ENCODE peak calls at places on chromosomes 5 and 9, in ten cellular contexts. I, F, V, J, T, G, E, P, D and M are unnamed samples.
A peak's percentile ranks its signal among the peaks of the same experiment; 100 is the strongest.

GRCh38 chr5:137938358-137939138 is 49.3 kb downstream of the PKD2L2 start:
- DNase-seq in T (no peak), G (no peak), V (no peak), I (peak; percentile 21), D (no peak), P (no peak), E (no peak), F (no peak), J (no peak), M (no peak)

GRCh38 chr9:109755040-109755439 is 25.0 kb upstream of the PALM2AKAP2 start:
- DNase-seq in D (no peak), F (no peak), J (no peak), E (peak; percentile 52), I (no peak), T (no peak), P (no peak), G (no peak), V (no peak), M (no peak)

GRCh38 chr9:117394655-117395054 is 20.2 kb downstream of the ASTN2 start:
- DNase-seq in I (no peak), V (no peak), P (no peak), F (no peak), T (no peak), J (peak; percentile 61), G (no peak), E (no peak), D (no peak), M (no peak)

GRCh38 chr5:151825445-151825844 is 53.7 kb downstream of the G3BP1 start:
- DNase-seq in G (no peak), J (peak; percentile 84), T (peak; percentile 54), F (peak; percentile 55), I (peak; percentile 61), P (peak; percentile 35), D (peak; percentile 49), E (peak; percentile 82), V (no peak), M (peak; percentile 47)

GRCh38 chr9:96875460-96876142 is 21.3 kb upstream of the ZNF782 start:
- DNase-seq in F (peak; percentile 88), G (peak; percentile 36), P (peak; percentile 89), J (peak; percentile 98), T (peak; percentile 97), I (peak; percentile 91), V (peak; percentile 63), D (peak; percentile 71), E (peak; percentile 18), M (peak; percentile 86)

GRCh38 chr5:36875051-36875788 is 1.3 kb upstream of the NIPBL start:
- DNase-seq in G (peak; percentile 52), T (peak; percentile 44), I (peak; percentile 58), V (no peak), F (peak; percentile 84), D (no peak), E (peak; percentile 43), J (peak; percentile 72), P (peak; percentile 31), M (peak; percentile 27)

GRCh38 chr9:131804826-131805225 is 65.0 kb upstream of the RAPGEF1 start:
- DNase-seq in I (no peak), J (no peak), F (no peak), G (no peak), T (no peak), P (no peak), V (no peak), E (no peak), D (no peak), M (no peak)

GRCh38 chr9:136181784-136182421 is 23.0 kb downstream of the LHX3 start:
- DNase-seq in F (no peak), T (no peak), J (no peak), D (no peak), P (no peak), E (no peak), I (no peak), G (no peak), V (no peak), M (no peak)

GRCh38 chr5:123690821-123691220 is 178.8 kb downstream of the CSNK1G3 start:
- DNase-seq in J (no peak), I (no peak), V (peak; percentile 45), E (no peak), D (peak; percentile 23), G (no peak), T (no peak), F (no peak), P (no peak), M (no peak)

GRCh38 chr9:2655411-2655901 is 33.9 kb downstream of the VLDLR start:
- DNase-seq in E (peak; percentile 91), D (peak; percentile 98), V (peak; percentile 62), G (no peak), T (no peak), J (no peak), F (peak; percentile 91), P (peak; percentile 56), I (peak; percentile 29), M (peak; percentile 27)

GRCh38 chr5:151615431-151615830 is 24.3 kb upstream of the FAT2 start:
- DNase-seq in I (peak; percentile 49), P (no peak), V (no peak), J (no peak), G (no peak), D (peak; percentile 100), F (no peak), T (no peak), E (no peak), M (no peak)

GRCh38 chr5:96432245-96433065 is 593 bp downstream of the PCSK1 start:
- DNase-seq in G (no peak), I (peak; percentile 16), T (peak; percentile 63), D (no peak), E (peak; percentile 19), F (no peak), P (no peak), V (no peak), J (peak; percentile 85), M (no peak)

GRCh38 chr9:20407013-20407412 is 215.3 kb downstream of the MLLT3 start:
- DNase-seq in G (no peak), E (no peak), D (no peak), T (no peak), J (no peak), P (no peak), V (no peak), I (no peak), F (no peak), M (no peak)
- TF ChIP-seq CTCF in G (no peak), E (no peak), D (no peak), T (peak; percentile 43), J (no peak), P (no peak), V (no peak), I (no peak), F (no peak), M (no peak)

GRCh38 chr9:125126019-125126746 is 17.1 kb downstream of the SCAI start:
- DNase-seq in P (peak; percentile 82), T (no peak), G (peak; percentile 66), F (peak; percentile 92), E (peak; percentile 100), V (peak; percentile 79), D (peak; percentile 86), I (peak; percentile 85), J (no peak), M (peak; percentile 70)
- TF ChIP-seq CTCF in P (no peak), T (no peak), G (no peak), F (no peak), E (no peak), V (no peak), D (no peak), I (no peak), J (no peak), M (no peak)

DNA sequence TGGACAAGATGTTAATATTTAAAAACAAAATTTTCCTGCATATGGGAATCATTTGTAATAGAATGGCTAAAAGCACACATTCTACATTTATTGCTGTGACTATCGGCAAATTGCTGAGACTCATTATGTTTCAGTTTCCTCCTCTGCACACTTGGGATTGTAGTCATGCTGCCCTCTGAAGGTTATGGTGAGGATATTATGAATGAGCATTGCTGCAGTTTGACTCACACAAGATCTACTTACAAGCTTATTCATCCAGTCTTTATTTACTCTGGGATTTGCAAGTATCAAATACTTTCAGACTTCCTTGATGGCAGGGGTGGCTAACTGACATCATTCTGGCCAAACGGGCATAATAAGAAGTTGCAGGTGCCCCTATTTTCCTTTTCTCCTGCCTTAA is 9.5 kb upstream of the NFIL3 start:
- DNase-seq in T (no peak), I (peak; percentile 53), J (no peak), P (peak; percentile 84), V (peak; percentile 88), F (peak; percentile 51), G (no peak), E (peak; percentile 93), D (peak; percentile 98), M (peak; percentile 45)
- TF ChIP-seq CTCF in T (no peak), I (peak; percentile 20), J (no peak), P (peak; percentile 70), V (peak; percentile 55), F (peak; percentile 28), G (peak; percentile 51), E (peak; percentile 71), D (peak; percentile 41), M (peak; percentile 20)

GRCh38 chr9:120712539-120713031 is 1.7 kb downstream of the MEGF9 start:
- DNase-seq in G (no peak), F (no peak), J (peak; percentile 16), E (no peak), V (no peak), D (no peak), I (no peak), P (no peak), T (no peak), M (no peak)

GRCh38 chr9:120711841-120712538 is 2.3 kb downstream of the MEGF9 start:
- DNase-seq in J (no peak), I (peak; percentile 34), E (no peak), P (no peak), F (no peak), T (no peak), G (no peak), V (no peak), D (peak; percentile 50), M (no peak)

GRCh38 chr9:120714846-120715231 is 569 bp upstream of the MEGF9 start:
- DNase-seq in G (no peak), I (no peak), D (no peak), J (no peak), F (no peak), E (no peak), T (no peak), P (no peak), V (no peak), M (no peak)

GRCh38 chr9:120714088-120714845 is at the start of gene MEGF9:
- DNase-seq in F (peak; percentile 97), J (peak; percentile 99), D (peak; percentile 89), I (peak; percentile 98), E (peak; percentile 97), T (peak; percentile 97), V (peak; percentile 78), G (peak; percentile 98), P (peak; percentile 98), M (peak; percentile 100)

DNA sequence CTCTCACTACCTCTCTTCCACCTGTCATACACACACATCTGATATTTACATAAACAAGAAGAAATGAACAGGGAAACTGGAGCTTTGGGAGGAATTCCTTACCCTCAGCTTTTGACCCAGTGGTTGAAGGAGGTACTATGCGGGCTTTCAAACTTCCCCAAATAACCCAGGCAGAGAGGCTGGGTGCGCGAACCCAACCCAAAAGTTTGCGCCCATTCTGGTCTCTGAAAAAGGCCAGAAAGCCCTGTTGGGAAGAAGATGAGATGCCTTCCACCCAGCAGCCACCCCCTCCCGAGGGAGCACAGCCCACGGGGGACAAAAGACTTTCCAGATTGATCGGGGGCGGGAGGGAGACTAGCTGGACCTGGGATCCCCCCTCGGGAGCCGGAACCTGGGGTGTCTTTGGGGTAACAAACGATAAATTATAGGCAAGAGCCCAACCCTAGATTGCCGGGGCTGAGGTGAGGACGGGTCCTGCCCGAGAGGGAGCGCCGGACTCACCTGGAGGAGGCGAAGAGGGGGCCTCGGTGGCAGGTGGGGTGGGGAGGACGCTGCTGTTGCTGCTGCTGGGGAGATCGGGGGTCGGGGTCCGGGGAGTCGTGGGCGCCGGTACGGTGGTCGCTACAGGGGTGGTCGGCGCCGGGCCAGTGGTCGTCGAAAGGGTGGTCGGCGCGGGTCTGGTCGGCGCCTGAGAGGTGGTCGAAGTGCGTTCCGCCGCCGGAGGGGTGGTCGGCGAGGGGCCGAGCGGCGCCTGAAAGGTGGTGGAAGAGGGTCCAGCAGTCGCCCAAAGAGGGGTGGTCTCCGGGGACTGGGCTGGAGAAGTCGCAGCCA is 798 bp downstream of the MEGF9 start:
- DNase-seq in E (no peak), P (peak; percentile 12), F (peak; percentile 40), D (no peak), T (peak; percentile 38), I (no peak), G (peak; percentile 38), V (no peak), J (peak; percentile 18), M (peak; percentile 42)
- TF ChIP-seq CTCF in E (peak; percentile 35), P (no peak), F (no peak), D (no peak), T (no peak), I (no peak), G (no peak), V (no peak), J (no peak), M (no peak)